ENCODE peak calls at places on chromosome 5, in nine cellular contexts. H is endodermal cell; K is breast epithelium; P is kidney; Q is naive thymus-derived CD4-positive, alpha-beta T cell; G is uterus; I is H1; C is astrocyte; M is Karpas-422. Y is an unnamed sample. For H3K4me1, the result is how much of the 10 kb centered on the place peaks cover.

GRCh38 chr5:89396262-89396975 is 513.4 kb upstream of the MEF2C start:
- DNase-seq in M (no peak), P (no peak), Q (no peak), G (no peak), C (no peak), K (no peak), H (no peak), I (no peak), Y (no peak)

GRCh38 chr5:122458278-122458872 is 146.3 kb downstream of the SNCAIP start:
- DNase-seq in G (no peak), H (peak), M (peak), C (no peak), Q (no peak), K (no peak), P (no peak), I (no peak), Y (no peak)

GRCh38 chr5:151055336-151055735 is 25.5 kb downstream of the TNIP1 start:
- DNase-seq in K (no peak), M (no peak), Q (no peak), I (no peak), P (no peak), C (no peak), H (no peak), G (no peak), Y (no peak)

GRCh38 chr5:52374286-52374685 is 413.4 kb upstream of the ITGA1 start:
- DNase-seq in C (no peak), H (no peak), M (no peak), G (no peak), Q (no peak), P (no peak), I (no peak), K (no peak), Y (no peak)

GRCh38 chr5:149913449-149914419 is 30.9 kb downstream of the PDE6A start:
- DNase-seq in Q (no peak), G (no peak), H (no peak), C (no peak), P (no peak), K (no peak), I (no peak), M (no peak), Y (no peak)

GRCh38 chr5:168409601-168410458 is 76.4 kb upstream of the RARS1 start:
- DNase-seq in C (peak), M (no peak), I (no peak), K (no peak), Q (peak), H (no peak), G (no peak), P (no peak), Y (no peak)

GRCh38 chr5:96293966-96294886 is 138.8 kb downstream of the PCSK1 start:
- DNase-seq in K (no peak), H (no peak), P (no peak), Q (no peak), C (peak), I (no peak), M (no peak), G (no peak), Y (peak)

GRCh38 chr5:151495330-151495729 is 47.9 kb downstream of the SLC36A1 start:
- DNase-seq in I (no peak), G (no peak), M (no peak), P (no peak), K (no peak), C (no peak), Q (no peak), H (no peak), Y (no peak)

GRCh38 chr5:149345892-149346222 is 558 bp downstream of the GRPEL2 start:
- DNase-seq in K (no peak), Q (no peak), P (no peak), H (no peak), C (peak), M (peak), I (no peak), G (no peak), Y (no peak)

GRCh38 chr5:141879941-141880738 is 1.9 kb upstream of the PCDH1 start:
- DNase-seq in H (no peak), C (no peak), M (no peak), G (no peak), P (peak), K (no peak), Q (no peak), I (no peak), Y (no peak)

GRCh38 chr5:143889986-143890385 is 78.0 kb downstream of the HMHB1 start:
- DNase-seq in H (no peak), P (no peak), I (no peak), G (no peak), K (no peak), M (no peak), Q (no peak), C (peak), Y (no peak)

GRCh38 chr5:116272281-116272941 is 187.6 kb downstream of the COMMD10 start:
- DNase-seq in Q (no peak), G (no peak), P (no peak), K (no peak), C (peak), I (no peak), M (no peak), H (no peak), Y (no peak)

GRCh38 chr5:10227396-10227795 is 22.3 kb downstream of the ATPSCKMT start:
- DNase-seq in G (no peak), Q (no peak), H (no peak), I (no peak), P (no peak), C (peak), M (no peak), K (no peak), Y (no peak)

GRCh38 chr5:113757508-113757907 is 244.0 kb downstream of the YTHDC2 start:
- DNase-seq in K (no peak), I (no peak), M (no peak), P (no peak), G (no peak), H (no peak), Q (no peak), C (no peak), Y (no peak)

GRCh38 chr5:57937025-57937424 is 454.4 kb upstream of the ACTBL2 start:
- DNase-seq in I (no peak), G (no peak), C (peak), Q (no peak), H (no peak), K (no peak), M (no peak), P (no peak), Y (no peak)

GRCh38 chr5:33370135-33370472 is 70.7 kb upstream of the TARS1 start:
- DNase-seq in K (no peak), H (no peak), Q (no peak), P (no peak), C (peak), G (no peak), M (no peak), I (no peak), Y (no peak)

GRCh38 chr5:142403583-142403982 is 78.8 kb upstream of the SPRY4 start:
- DNase-seq in M (no peak), C (no peak), Q (no peak), H (no peak), I (no peak), K (peak), G (no peak), P (no peak), Y (no peak)

GRCh38 chr5:173197375-173197891 is 37.6 kb downstream of the NKX2-5 start:
- DNase-seq in K (no peak), G (no peak), H (no peak), P (no peak), M (no peak), I (no peak), C (no peak), Q (no peak), Y (peak)

GRCh38 chr5:97182571-97183099 is 412 bp downstream of the RIOK2 start:
- DNase-seq in I (no peak), H (no peak), Q (no peak), P (no peak), K (no peak), G (no peak), C (peak), M (peak), Y (no peak)

GRCh38 chr5:10448754-10449345 is 7.2 kb downstream of the ROPN1L start:
- DNase-seq in I (no peak), H (peak), P (no peak), M (no peak), C (no peak), G (no peak), Q (no peak), K (no peak), Y (no peak)

GRCh38 chr5:4294878-4295277 is 699.2 kb downstream of the IRX1 start:
- DNase-seq in H (no peak), C (no peak), Q (no peak), G (no peak), I (no peak), P (no peak), M (no peak), K (no peak), Y (no peak)

GRCh38 chr5:126003309-126003708 is 419.9 kb upstream of the GRAMD2B start:
- DNase-seq in G (peak), C (peak), K (no peak), Q (no peak), I (no peak), P (peak), H (no peak), M (no peak), Y (peak)

GRCh38 chr5:169629847-169630548 is 7.1 kb upstream of the DOCK2 start:
- DNase-seq in M (no peak), K (no peak), P (no peak), Q (no peak), C (peak), I (no peak), G (no peak), H (no peak), Y (no peak)

GRCh38 chr5:53303105-53303504 is 177.3 kb upstream of the FST start:
- DNase-seq in M (no peak), P (no peak), C (peak), G (no peak), H (no peak), K (no peak), Q (no peak), I (no peak), Y (no peak)

GRCh38 chr5:177983763-177984564 is 12.1 kb downstream of the PROP1 start:
- DNase-seq in I (no peak), H (no peak), G (no peak), Q (no peak), C (no peak), P (no peak), M (peak), K (no peak), Y (no peak)

GRCh38 chr5:176667637-176668036 is 20.4 kb downstream of the TSPAN17 start:
- DNase-seq in I (no peak), H (no peak), C (no peak), K (no peak), Q (no peak), G (no peak), M (no peak), P (no peak), Y (no peak)

GRCh38 chr5:145811834-145812625 is 23.1 kb downstream of the PRELID2 start:
- DNase-seq in C (peak), H (no peak), Q (no peak), G (no peak), I (no peak), K (no peak), P (no peak), M (peak), Y (no peak)

GRCh38 chr5:168047043-168047668 is 244.3 kb upstream of the WWC1 start:
- DNase-seq in G (no peak), M (peak), I (peak), C (peak), H (peak), K (peak), P (no peak), Q (no peak), Y (no peak)

GRCh38 chr5:154228696-154229095 is 38.2 kb downstream of the GALNT10 start:
- DNase-seq in G (no peak), C (no peak), H (no peak), P (no peak), K (no peak), I (no peak), Q (no peak), M (no peak), Y (no peak)

GRCh38 chr5:178839319-178839704 is 20.4 kb upstream of the ZNF354B start:
- DNase-seq in K (peak), I (peak), Q (no peak), P (peak), G (peak), C (no peak), M (peak), H (peak), Y (no peak)

GRCh38 chr5:176996780-176997179 is 9.8 kb downstream of the UIMC1 start:
- DNase-seq in I (no peak), P (no peak), M (no peak), G (no peak), C (peak), Q (no peak), H (no peak), K (no peak), Y (no peak)

GRCh38 chr5:145824040-145824439 is 11.1 kb downstream of the PRELID2 start:
- DNase-seq in Q (no peak), M (no peak), H (no peak), K (no peak), C (peak), G (no peak), P (no peak), I (no peak), Y (no peak)

GRCh38 chr5:55437452-55437851 is 97.3 kb downstream of the PLPP1 start:
- DNase-seq in Q (no peak), G (no peak), P (no peak), K (no peak), H (no peak), M (no peak), C (no peak), I (no peak), Y (no peak)
- H3K4me1 ChIP-seq in Q (under half), G (under half), P (under half), K (under half), H (under half), M (under half), C (under half), I (under half), Y (half or more)

GRCh38 chr5:88396635-88397285 is 128.1 kb upstream of the TMEM161B start:
- DNase-seq in P (no peak), C (no peak), I (no peak), M (no peak), H (peak), G (no peak), K (no peak), Q (no peak), Y (no peak)

GRCh38 chr5:88396126-88396525 is 127.5 kb upstream of the TMEM161B start:
- DNase-seq in P (no peak), K (no peak), G (no peak), I (no peak), H (no peak), M (no peak), Q (no peak), C (no peak), Y (no peak)

GRCh38 chr5:88393082-88393481 is 124.4 kb upstream of the TMEM161B start:
- DNase-seq in M (no peak), P (no peak), H (no peak), Q (no peak), G (no peak), K (no peak), C (no peak), I (no peak), Y (no peak)

GRCh38 chr5:88393721-88394530 is 125.3 kb upstream of the TMEM161B start:
- DNase-seq in G (no peak), C (no peak), I (no peak), P (no peak), K (no peak), Q (no peak), M (no peak), H (no peak), Y (no peak)

GRCh38 chr5:88394531-88395185 is 126.0 kb upstream of the TMEM161B start:
- DNase-seq in H (no peak), M (no peak), G (no peak), I (no peak), C (peak), Q (no peak), K (no peak), P (no peak), Y (no peak)
- H3K4me3 ChIP-seq in H (no peak), M (no peak), G (no peak), I (no peak), C (peak), Q (no peak), K (no peak), P (no peak), Y (no peak)

GRCh38 chr5:947626-948471 is 55.2 kb downstream of the TRIP13 start:
- DNase-seq in Q (no peak), I (no peak), H (no peak), M (no peak), C (no peak), K (no peak), G (peak), P (no peak), Y (no peak)

GRCh38 chr5:944992-945685 is 52.5 kb downstream of the TRIP13 start:
- DNase-seq in M (no peak), I (no peak), Q (no peak), C (no peak), H (no peak), K (no peak), G (no peak), P (no peak), Y (no peak)

GRCh38 chr5:948472-949274 is 56.0 kb downstream of the TRIP13 start:
- DNase-seq in G (peak), H (no peak), C (no peak), I (no peak), M (no peak), P (no peak), Q (no peak), K (no peak), Y (no peak)

GRCh38 chr5:945691-946541 is 53.2 kb downstream of the TRIP13 start:
- DNase-seq in G (peak), C (no peak), M (no peak), H (no peak), K (no peak), P (no peak), I (no peak), Q (no peak), Y (no peak)

DNA sequence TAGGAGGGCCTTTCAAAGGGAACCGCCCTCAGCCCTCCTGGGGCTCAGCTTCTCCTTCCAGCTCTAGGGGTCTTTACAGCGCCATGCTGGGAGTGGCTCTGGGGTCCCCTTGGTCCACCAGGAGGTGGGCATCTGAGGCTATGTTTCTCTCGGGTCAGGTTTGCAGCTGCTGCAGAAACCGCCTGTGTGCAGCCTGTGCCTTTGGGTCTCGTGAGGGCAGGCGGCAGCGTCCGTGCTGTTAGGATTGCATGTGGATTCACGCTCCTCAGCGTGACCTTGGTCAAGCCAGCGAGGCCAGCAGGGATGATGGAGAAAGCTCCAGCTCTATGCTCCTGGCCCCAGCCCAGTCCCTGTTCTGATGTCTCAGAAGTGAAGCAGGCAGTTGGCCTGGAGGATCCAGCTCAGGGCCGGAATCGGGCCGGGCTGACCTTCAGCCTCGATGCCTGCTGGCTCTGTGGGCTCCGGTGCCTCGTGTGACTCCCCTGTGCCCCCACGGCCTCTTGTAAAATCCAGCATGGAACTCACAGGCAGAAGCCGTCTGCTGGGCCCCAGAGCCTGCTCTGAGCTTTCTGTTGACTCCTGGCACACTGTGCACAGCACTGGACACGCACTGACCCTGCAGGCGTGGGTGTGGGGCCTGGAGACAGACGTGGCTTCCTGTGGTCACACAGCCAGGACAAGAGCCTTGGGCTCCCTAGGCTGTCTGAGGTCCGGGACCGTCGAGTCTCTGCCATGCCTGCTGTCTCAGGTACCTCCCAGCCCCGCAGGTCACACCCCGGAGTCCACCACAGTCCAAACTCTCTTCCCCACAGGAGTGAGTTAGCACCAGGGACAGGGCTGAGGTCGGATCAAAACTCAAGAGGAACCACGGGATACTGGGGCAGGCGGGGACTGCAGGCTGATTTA is 54.3 kb downstream of the TRIP13 start:
- DNase-seq in P (no peak), Q (no peak), C (no peak), G (peak), H (no peak), I (no peak), K (no peak), M (no peak), Y (no peak)
- H3K27ac ChIP-seq in P (no peak), Q (no peak), C (no peak), G (no peak), H (peak), I (no peak), K (no peak), M (no peak), Y (no peak)

DNA sequence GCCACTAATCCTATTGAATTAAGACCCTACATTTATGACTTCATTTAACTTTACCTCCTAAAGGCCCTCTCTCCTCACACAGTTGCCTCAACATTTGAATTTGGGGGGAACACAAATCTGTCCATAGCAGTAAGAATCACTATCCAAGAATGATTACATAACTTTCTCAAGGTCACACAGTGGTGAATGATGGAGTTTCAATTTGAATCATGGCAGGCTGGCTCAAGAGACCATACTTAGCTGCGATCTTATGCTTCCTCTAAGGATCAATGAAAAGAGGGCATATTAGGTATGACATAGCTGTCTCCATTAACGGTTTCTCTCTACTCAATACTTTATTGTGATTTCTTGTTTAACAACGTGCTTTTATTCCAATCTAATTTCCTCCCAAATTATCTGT is 44.1 kb upstream of the PDE4D start:
- DNase-seq in Q (no peak), P (no peak), K (no peak), M (no peak), H (no peak), C (no peak), G (no peak), I (no peak), Y (no peak)
- H3K4me1 ChIP-seq in Q (under half), P (under half), K (under half), M (under half), H (under half), C (under half), G (under half), I (under half), Y (under half)

DNA sequence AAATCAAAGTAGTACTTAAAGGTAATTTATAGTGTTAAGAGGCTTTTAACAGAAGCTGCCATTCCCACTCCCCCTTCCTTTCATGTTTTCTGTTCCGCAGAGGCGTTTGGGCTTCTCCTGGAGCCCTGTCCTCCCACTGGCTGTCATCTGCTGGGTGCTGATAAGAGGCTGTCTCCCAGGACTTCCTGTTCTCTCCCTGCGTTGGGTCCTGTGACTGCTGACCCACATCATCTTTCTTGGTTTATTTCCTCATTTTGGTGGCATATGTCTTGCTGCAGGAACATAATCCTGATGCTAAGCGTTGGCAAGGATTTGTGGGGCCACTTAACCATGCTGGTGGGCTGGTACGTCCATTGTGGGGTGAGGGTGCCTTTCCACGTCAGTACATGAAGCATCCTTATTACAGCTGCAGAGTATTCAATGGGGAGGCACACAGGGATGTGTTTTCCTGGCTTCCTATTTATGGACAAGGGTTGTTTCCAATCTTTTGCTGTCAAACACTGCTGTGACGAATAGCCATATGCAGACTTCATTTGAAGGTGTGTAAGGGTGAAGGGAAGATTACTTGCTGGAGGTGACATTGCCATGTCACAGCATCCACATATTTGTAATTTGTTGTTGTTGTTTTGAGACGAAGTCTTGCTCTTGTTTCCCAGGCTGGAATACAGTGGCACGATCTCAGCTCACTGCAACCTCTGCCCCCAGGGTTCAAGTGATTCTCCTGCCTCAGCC is 22.3 kb upstream of the RNF130 start:
- DNase-seq in P (no peak), I (no peak), K (no peak), C (no peak), M (peak), H (peak), G (no peak), Q (no peak), Y (peak)
- H3K4me3 ChIP-seq in P (no peak), I (no peak), K (no peak), C (no peak), M (no peak), H (no peak), G (no peak), Q (no peak), Y (no peak)

GRCh38 chr5:61298580-61298979 is 33.5 kb upstream of the ZSWIM6 start:
- DNase-seq in M (no peak), G (no peak), I (no peak), C (peak), H (peak), P (no peak), Q (no peak), K (no peak), Y (no peak)
- H3K27ac ChIP-seq in M (no peak), G (no peak), I (no peak), C (peak), H (no peak), P (no peak), Q (no peak), K (no peak), Y (no peak)

Y was measured in heart right ventricle.